ENCODE peak calls at places on chromosomes 4 and X, in eight cellular contexts. Z is stimulated activated CD4-positive, alpha-beta T cell treated with anti-CD3 and anti-CD28 coated beads, TNF-alpha, amount 100 ng/mL, for 48 hours; S is amniotic epithelial cell; L is left colon; B is COR-L47; C is foreskin fibroblast; J is kidney tubule cell; R is DMS153. W is an unnamed sample.

GRCh38 chrX:104250470-104250869 is 4.3 kb downstream of the ESX1 start:
- DNase-seq in Z (no peak), S (no peak), L (no peak), B (no peak), C (no peak), J (no peak), R (no peak), W (no peak)

GRCh38 chr4:76197971-76198410 is 15.6 kb downstream of the SCARB2 start:
- DNase-seq in Z (no peak), S (peak), L (peak), B (peak), C (peak), J (peak), R (peak), W (peak)

GRCh38 chr4:92969650-92970370 is 666.0 kb downstream of the GRID2 start:
- DNase-seq in Z (no peak), S (peak), L (no peak), B (no peak), C (peak), J (peak), R (no peak), W (no peak)

GRCh38 chr4:185290018-185290607 is 80.7 kb downstream of the SNX25 start:
- DNase-seq in Z (no peak), S (no peak), L (no peak), B (no peak), C (no peak), J (no peak), R (no peak), W (no peak)

GRCh38 chr4:172842759-172843158 is 325.9 kb upstream of the GALNT7 start:
- DNase-seq in Z (no peak), S (no peak), L (no peak), B (no peak), C (no peak), J (no peak), R (peak), W (no peak)

GRCh38 chr4:31081375-31081774 is 361.2 kb downstream of the PCDH7 start:
- DNase-seq in Z (no peak), S (peak), L (no peak), B (no peak), C (peak), J (no peak), R (no peak), W (no peak)

GRCh38 chr4:152678841-152679240 is 956 bp downstream of the TMEM154 start:
- DNase-seq in Z (no peak), S (no peak), L (no peak), B (peak), C (no peak), J (peak), R (peak), W (no peak)

GRCh38 chr4:109945056-109945455 is 32.4 kb downstream of the EGF start:
- DNase-seq in Z (no peak), S (peak), L (no peak), B (no peak), C (no peak), J (peak), R (no peak), W (no peak)

GRCh38 chr4:162865102-162865501 is 301.6 kb downstream of the NAF1 start:
- DNase-seq in Z (no peak), S (no peak), L (no peak), B (no peak), C (no peak), J (no peak), R (no peak), W (no peak)

GRCh38 chr4:128676095-128676494 is 133.4 kb upstream of the JADE1 start:
- DNase-seq in Z (no peak), S (no peak), L (no peak), B (no peak), C (no peak), J (no peak), R (no peak), W (no peak)

GRCh38 chr4:47631161-47631560 is 146.1 kb downstream of the ATP10D start:
- DNase-seq in Z (no peak), S (no peak), L (no peak), B (no peak), C (no peak), J (no peak), R (no peak), W (no peak)

GRCh38 chrX:150897371-150898319 is 823 bp downstream of the CD99L2 start:
- DNase-seq in Z (peak), S (peak), L (peak), B (peak), C (no peak), J (peak), R (peak), W (peak)